ENCODE peak calls at places on chromosomes 5 and 9, in four cellular contexts. One of them, this sample, is unnamed.

GRCh38 chr9:21153688-21154608 is 12.3 kb upstream of the IFNW1 start:
- DNase-seq in fibroblast of pulmonary artery: peak; percentile 31
- DNase-seq in fibroblast of the aortic adventitia: peak; percentile 21
- DNase-seq in astrocyte: peak; percentile 11
- DNase-seq in this sample: no peak

GRCh38 chr5:128708841-128709240 is 170.8 kb upstream of the FBN2 start:
- DNase-seq in fibroblast of the aortic adventitia: no peak
- DNase-seq in fibroblast of pulmonary artery: no peak
- DNase-seq in astrocyte: no peak
- DNase-seq in this sample: no peak

GRCh38 chr5:159240301-159240870 is 22.7 kb upstream of the UBLCP1 start:
- DNase-seq in astrocyte: peak; percentile 58
- DNase-seq in fibroblast of the aortic adventitia: no peak
- DNase-seq in fibroblast of pulmonary artery: no peak
- DNase-seq in this sample: no peak

GRCh38 chr5:39440964-39441363 is 16.2 kb upstream of the DAB2 start:
- DNase-seq in fibroblast of the aortic adventitia: peak; percentile 62
- DNase-seq in fibroblast of pulmonary artery: no peak
- DNase-seq in astrocyte: no peak
- DNase-seq in this sample: no peak

GRCh38 chr5:157471709-157472108 is 11.7 kb downstream of the NIPAL4 start:
- DNase-seq in fibroblast of the aortic adventitia: peak; percentile 40
- DNase-seq in fibroblast of pulmonary artery: peak; percentile 46
- DNase-seq in astrocyte: no peak
- DNase-seq in this sample: no peak

GRCh38 chr5:60586307-60586901 is 113.6 kb downstream of the DEPDC1B start:
- DNase-seq in astrocyte: peak; percentile 12
- DNase-seq in fibroblast of the aortic adventitia: peak; percentile 79
- DNase-seq in fibroblast of pulmonary artery: peak; percentile 62
- DNase-seq in this sample: no peak

GRCh38 chr9:126989847-126990821 is 75.6 kb downstream of the RALGPS1 start:
- DNase-seq in fibroblast of the aortic adventitia: peak; percentile 46
- DNase-seq in astrocyte: no peak
- DNase-seq in fibroblast of pulmonary artery: peak; percentile 21
- DNase-seq in this sample: no peak

GRCh38 chr9:129574911-129575574 is 45.9 kb downstream of the C9orf50 start:
- DNase-seq in astrocyte: peak; percentile 50
- DNase-seq in fibroblast of pulmonary artery: no peak
- DNase-seq in fibroblast of the aortic adventitia: no peak
- DNase-seq in this sample: peak; percentile 66

GRCh38 chr9:88090151-88090581 is 48.1 kb downstream of the SPATA31C2 start:
- DNase-seq in fibroblast of the aortic adventitia: peak; percentile 83
- DNase-seq in fibroblast of pulmonary artery: peak; percentile 80
- DNase-seq in astrocyte: peak; percentile 43
- DNase-seq in this sample: no peak

GRCh38 chr9:97895695-97896332 is 26.5 kb downstream of the TRMO start:
- DNase-seq in fibroblast of pulmonary artery: no peak
- DNase-seq in astrocyte: no peak
- DNase-seq in fibroblast of the aortic adventitia: peak; percentile 27
- DNase-seq in this sample: peak; percentile 54

GRCh38 chr9:32580631-32581300 is 7.8 kb upstream of the NDUFB6 start:
- DNase-seq in astrocyte: no peak
- DNase-seq in fibroblast of the aortic adventitia: no peak
- DNase-seq in fibroblast of pulmonary artery: no peak
- DNase-seq in this sample: no peak

GRCh38 chr9:121887553-121888437 is 205.3 kb downstream of the TTLL11 start:
- DNase-seq in fibroblast of the aortic adventitia: no peak
- DNase-seq in fibroblast of pulmonary artery: no peak
- DNase-seq in astrocyte: no peak
- DNase-seq in this sample: no peak

DNA sequence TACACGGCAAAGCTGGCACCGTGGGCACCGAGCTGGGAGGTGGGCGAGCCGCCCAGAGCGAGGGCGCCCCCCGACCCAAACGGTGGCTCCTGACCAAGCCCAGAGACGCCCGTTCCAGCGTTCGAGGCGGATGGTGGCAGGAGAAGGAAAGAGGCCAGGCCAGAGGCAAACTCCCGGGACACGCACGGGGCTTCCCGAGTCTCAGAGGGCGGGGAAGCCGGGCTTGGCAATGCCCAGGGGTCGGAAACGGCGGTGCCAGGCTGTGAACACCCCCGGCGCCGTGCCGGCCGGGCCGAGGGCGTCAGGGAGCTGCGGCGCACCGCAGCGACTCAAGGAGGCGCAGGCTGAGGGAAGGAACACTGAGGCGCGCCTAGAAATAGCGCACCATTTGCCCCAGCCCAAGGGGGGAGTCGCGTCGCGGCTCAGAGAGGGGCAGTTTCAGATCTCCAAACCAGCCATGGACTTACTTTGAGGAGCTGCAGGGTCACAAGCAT is 397 bp downstream of the SPRY4 start:
- DNase-seq in fibroblast of the aortic adventitia: no peak
- DNase-seq in astrocyte: no peak
- DNase-seq in fibroblast of pulmonary artery: no peak
- DNase-seq in this sample: no peak
- TF ChIP-seq CTCF in fibroblast of the aortic adventitia: peak; percentile 35
- TF ChIP-seq CTCF in astrocyte: no peak
- TF ChIP-seq CTCF in fibroblast of pulmonary artery: peak; percentile 19
- TF ChIP-seq CTCF in this sample: peak; percentile 22

GRCh38 chr5:137039939-137040515 is 459.1 kb downstream of the SPOCK1 start:
- DNase-seq in fibroblast of pulmonary artery: no peak
- DNase-seq in fibroblast of the aortic adventitia: no peak
- DNase-seq in astrocyte: no peak
- DNase-seq in this sample: no peak

GRCh38 chr5:137035480-137035878 is 463.6 kb downstream of the SPOCK1 start:
- DNase-seq in astrocyte: no peak
- DNase-seq in fibroblast of the aortic adventitia: peak; percentile 16
- DNase-seq in fibroblast of pulmonary artery: peak; percentile 4
- DNase-seq in this sample: no peak

GRCh38 chr5:137036630-137037029 is 462.5 kb downstream of the SPOCK1 start:
- DNase-seq in astrocyte: no peak
- DNase-seq in fibroblast of the aortic adventitia: no peak
- DNase-seq in fibroblast of pulmonary artery: no peak
- DNase-seq in this sample: no peak

GRCh38 chr5:137034764-137035479 is 464.2 kb downstream of the SPOCK1 start:
- DNase-seq in fibroblast of pulmonary artery: no peak
- DNase-seq in astrocyte: no peak
- DNase-seq in fibroblast of the aortic adventitia: no peak
- DNase-seq in this sample: no peak

DNA sequence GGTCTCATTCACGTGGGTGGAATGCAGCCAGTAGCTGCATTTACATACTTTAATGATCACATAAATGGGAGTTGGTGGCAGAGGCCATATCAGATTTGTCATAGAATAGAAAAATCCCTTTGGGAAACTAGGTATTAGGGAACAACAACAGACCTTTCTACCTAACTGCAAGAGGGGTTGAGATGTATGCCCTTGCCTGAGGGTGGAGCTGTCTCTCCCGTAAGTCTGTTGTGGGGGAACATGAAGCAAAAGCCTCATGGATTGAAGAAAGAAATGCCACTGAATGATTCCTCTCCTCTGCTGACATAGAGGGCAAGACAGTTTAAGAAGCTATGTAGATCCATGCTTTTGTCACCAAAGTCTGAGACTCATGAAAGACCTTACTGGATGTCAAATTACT is 461.3 kb downstream of the SPOCK1 start:
- DNase-seq in fibroblast of pulmonary artery: no peak
- DNase-seq in fibroblast of the aortic adventitia: no peak
- DNase-seq in astrocyte: no peak
- DNase-seq in this sample: no peak
- TF ChIP-seq CTCF in fibroblast of pulmonary artery: no peak
- TF ChIP-seq CTCF in fibroblast of the aortic adventitia: no peak
- TF ChIP-seq CTCF in astrocyte: no peak
- TF ChIP-seq CTCF in this sample: no peak

GRCh38 chr9:15353892-15354291 is 46.9 kb upstream of the TTC39B start:
- DNase-seq in fibroblast of pulmonary artery: no peak
- DNase-seq in fibroblast of the aortic adventitia: no peak
- DNase-seq in astrocyte: no peak
- DNase-seq in this sample: no peak

GRCh38 chr9:15354713-15355112 is 47.7 kb upstream of the TTC39B start:
- DNase-seq in fibroblast of pulmonary artery: no peak
- DNase-seq in fibroblast of the aortic adventitia: no peak
- DNase-seq in astrocyte: no peak
- DNase-seq in this sample: no peak

GRCh38 chr9:15355669-15356068 is 48.7 kb upstream of the TTC39B start:
- DNase-seq in fibroblast of pulmonary artery: no peak
- DNase-seq in fibroblast of the aortic adventitia: no peak
- DNase-seq in astrocyte: no peak
- DNase-seq in this sample: no peak

GRCh38 chr9:15361737-15362136 is 54.7 kb upstream of the TTC39B start:
- DNase-seq in fibroblast of the aortic adventitia: no peak
- DNase-seq in astrocyte: no peak
- DNase-seq in fibroblast of pulmonary artery: no peak
- DNase-seq in this sample: no peak

DNA sequence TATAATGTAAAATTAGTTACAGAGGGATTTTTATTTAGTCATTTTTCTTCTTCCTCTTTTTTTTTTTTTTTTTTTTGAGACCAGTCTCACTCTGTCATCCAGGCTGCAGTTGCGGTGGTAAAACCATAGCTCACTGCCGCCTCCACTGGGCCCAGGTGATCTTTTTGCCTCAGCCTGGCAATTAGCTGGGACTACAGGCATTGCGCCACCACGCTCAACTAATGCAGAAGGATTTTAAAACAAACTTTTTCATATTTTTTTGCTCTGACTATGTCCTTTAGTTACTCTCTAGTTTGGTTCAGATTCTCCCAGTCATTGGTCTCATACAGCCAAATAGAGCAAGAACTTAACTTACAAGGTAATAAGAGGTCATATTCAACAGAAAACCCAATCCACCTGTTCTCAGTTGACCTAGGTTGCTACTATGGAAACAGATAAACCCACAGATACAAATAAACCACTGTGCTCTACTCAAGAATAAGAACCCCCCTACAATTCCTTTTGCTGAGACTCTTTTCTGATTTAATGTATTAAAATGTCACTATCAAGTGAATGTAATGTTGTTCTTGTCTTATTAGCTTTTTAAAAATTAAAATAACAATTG is 50.1 kb upstream of the TTC39B start:
- DNase-seq in astrocyte: no peak
- DNase-seq in fibroblast of the aortic adventitia: no peak
- DNase-seq in fibroblast of pulmonary artery: no peak
- DNase-seq in this sample: no peak
- TF ChIP-seq CTCF in astrocyte: no peak
- TF ChIP-seq CTCF in fibroblast of the aortic adventitia: no peak
- TF ChIP-seq CTCF in fibroblast of pulmonary artery: no peak
- TF ChIP-seq CTCF in this sample: no peak

GRCh38 chr9:93010696-93011095 is 47.8 kb upstream of the SUSD3 start:
- DNase-seq in fibroblast of pulmonary artery: no peak
- DNase-seq in fibroblast of the aortic adventitia: no peak
- DNase-seq in astrocyte: no peak
- DNase-seq in this sample: no peak
- TF ChIP-seq CTCF in fibroblast of pulmonary artery: no peak
- TF ChIP-seq CTCF in fibroblast of the aortic adventitia: no peak
- TF ChIP-seq CTCF in astrocyte: no peak
- TF ChIP-seq CTCF in this sample: no peak

GRCh38 chr5:78221964-78222451 is 72.5 kb downstream of the AP3B1 start:
- DNase-seq in astrocyte: no peak
- DNase-seq in fibroblast of pulmonary artery: peak; percentile 34
- DNase-seq in fibroblast of the aortic adventitia: peak; percentile 41
- DNase-seq in this sample: peak; percentile 58
- TF ChIP-seq CTCF in astrocyte: no peak
- TF ChIP-seq CTCF in fibroblast of pulmonary artery: peak; percentile 25
- TF ChIP-seq CTCF in fibroblast of the aortic adventitia: peak; percentile 39
- TF ChIP-seq CTCF in this sample: no peak

This sample was measured in CD14-positive monocyte.